ENCODE peak calls at places on chromosomes 3 and 15, in four cellular contexts. One of them, this sample, is unnamed.

GRCh38 chr15:48283361-48284157 is 47.7 kb upstream of the DUT start:
- DNase-seq in adipocyte: no peak
- DNase-seq in activated T-cell treated with anti-CD3 and anti-CD28 coated beads for 1 hour: no peak
- DNase-seq in WTC11: no peak
- DNase-seq in this sample: no peak

GRCh38 chr3:69739204-69740102 is at the start of gene MITF:
- DNase-seq in adipocyte: peak; percentile 98
- DNase-seq in activated T-cell treated with anti-CD3 and anti-CD28 coated beads for 1 hour: no peak
- DNase-seq in WTC11: peak; percentile 94
- DNase-seq in this sample: peak; percentile 80

GRCh38 chr3:88189361-88189810 is 39.6 kb downstream of the C3orf38 start:
- DNase-seq in adipocyte: no peak
- DNase-seq in activated T-cell treated with anti-CD3 and anti-CD28 coated beads for 1 hour: no peak
- DNase-seq in WTC11: no peak
- DNase-seq in this sample: no peak

GRCh38 chr3:188583476-188584161 is 429.7 kb downstream of the LPP start:
- DNase-seq in adipocyte: no peak
- DNase-seq in activated T-cell treated with anti-CD3 and anti-CD28 coated beads for 1 hour: no peak
- DNase-seq in WTC11: no peak
- DNase-seq in this sample: no peak

GRCh38 chr3:106262976-106263375 is 394.2 kb upstream of the CBLB start:
- DNase-seq in adipocyte: no peak
- DNase-seq in activated T-cell treated with anti-CD3 and anti-CD28 coated beads for 1 hour: no peak
- DNase-seq in WTC11: no peak
- DNase-seq in this sample: no peak

GRCh38 chr3:119588112-119588511 is 8.8 kb downstream of the ADPRH start:
- DNase-seq in adipocyte: no peak
- DNase-seq in activated T-cell treated with anti-CD3 and anti-CD28 coated beads for 1 hour: no peak
- DNase-seq in WTC11: no peak
- DNase-seq in this sample: no peak

GRCh38 chr3:25677121-25677520 is 12.4 kb upstream of the TOP2B start:
- DNase-seq in adipocyte: no peak
- DNase-seq in activated T-cell treated with anti-CD3 and anti-CD28 coated beads for 1 hour: no peak
- DNase-seq in WTC11: no peak
- DNase-seq in this sample: no peak

GRCh38 chr3:23805228-23805880 is 401 bp upstream of the UBE2E1 start:
- DNase-seq in adipocyte: no peak
- DNase-seq in activated T-cell treated with anti-CD3 and anti-CD28 coated beads for 1 hour: no peak
- DNase-seq in WTC11: peak; percentile 38
- DNase-seq in this sample: no peak

GRCh38 chr3:108153451-108153981 is 62.7 kb upstream of the CD47 start:
- DNase-seq in adipocyte: peak; percentile 58
- DNase-seq in activated T-cell treated with anti-CD3 and anti-CD28 coated beads for 1 hour: peak; percentile 25
- DNase-seq in WTC11: peak; percentile 61
- DNase-seq in this sample: peak; percentile 55

GRCh38 chr15:52651868-52652267 is 27.3 kb downstream of the ATOSA start:
- DNase-seq in adipocyte: peak; percentile 93
- DNase-seq in activated T-cell treated with anti-CD3 and anti-CD28 coated beads for 1 hour: no peak
- DNase-seq in WTC11: peak; percentile 39
- DNase-seq in this sample: peak; percentile 25

GRCh38 chr3:94065819-94066218 is 3.0 kb downstream of the NSUN3 start:
- DNase-seq in adipocyte: no peak
- DNase-seq in activated T-cell treated with anti-CD3 and anti-CD28 coated beads for 1 hour: no peak
- DNase-seq in WTC11: no peak
- DNase-seq in this sample: no peak

GRCh38 chr3:112778298-112779008 is 68.2 kb downstream of the CD200R1L start:
- DNase-seq in adipocyte: peak; percentile 91
- DNase-seq in activated T-cell treated with anti-CD3 and anti-CD28 coated beads for 1 hour: no peak
- DNase-seq in WTC11: no peak
- DNase-seq in this sample: no peak

GRCh38 chr3:185172086-185173049 is 19.5 kb upstream of the C3orf70 start:
- DNase-seq in adipocyte: no peak
- DNase-seq in activated T-cell treated with anti-CD3 and anti-CD28 coated beads for 1 hour: no peak
- DNase-seq in WTC11: no peak
- DNase-seq in this sample: no peak

GRCh38 chr3:134103470-134103869 is 73.7 kb upstream of the SLCO2A1 start:
- DNase-seq in adipocyte: no peak
- DNase-seq in activated T-cell treated with anti-CD3 and anti-CD28 coated beads for 1 hour: no peak
- DNase-seq in WTC11: no peak
- DNase-seq in this sample: no peak

GRCh38 chr15:70242962-70243685 is 145.4 kb upstream of the TLE3 start:
- DNase-seq in adipocyte: no peak
- DNase-seq in activated T-cell treated with anti-CD3 and anti-CD28 coated beads for 1 hour: no peak
- DNase-seq in WTC11: no peak
- DNase-seq in this sample: no peak

GRCh38 chr3:182692685-182693084 is 100.6 kb upstream of the ATP11B start:
- DNase-seq in adipocyte: no peak
- DNase-seq in activated T-cell treated with anti-CD3 and anti-CD28 coated beads for 1 hour: no peak
- DNase-seq in WTC11: no peak
- DNase-seq in this sample: no peak

GRCh38 chr15:50816191-50816590 is 50.7 kb upstream of the SPPL2A start:
- DNase-seq in adipocyte: no peak
- DNase-seq in activated T-cell treated with anti-CD3 and anti-CD28 coated beads for 1 hour: no peak
- DNase-seq in WTC11: no peak
- DNase-seq in this sample: no peak

GRCh38 chr3:7546219-7546618 is 685.3 kb downstream of the GRM7 start:
- DNase-seq in adipocyte: no peak
- DNase-seq in activated T-cell treated with anti-CD3 and anti-CD28 coated beads for 1 hour: no peak
- DNase-seq in WTC11: no peak
- DNase-seq in this sample: no peak

GRCh38 chr3:155424041-155424605 is 130.6 kb upstream of the STRIT1 start:
- DNase-seq in adipocyte: peak; percentile 16
- DNase-seq in activated T-cell treated with anti-CD3 and anti-CD28 coated beads for 1 hour: no peak
- DNase-seq in WTC11: no peak
- DNase-seq in this sample: no peak

GRCh38 chr3:42545284-42545900 is 36.4 kb downstream of the SEC22C start:
- DNase-seq in adipocyte: no peak
- DNase-seq in activated T-cell treated with anti-CD3 and anti-CD28 coated beads for 1 hour: no peak
- DNase-seq in WTC11: no peak
- DNase-seq in this sample: no peak

GRCh38 chr15:33565099-33565498 is 254.3 kb downstream of the RYR3 start:
- DNase-seq in adipocyte: peak; percentile 73
- DNase-seq in activated T-cell treated with anti-CD3 and anti-CD28 coated beads for 1 hour: no peak
- DNase-seq in WTC11: no peak
- DNase-seq in this sample: no peak

GRCh38 chr3:188553569-188553968 is 399.6 kb downstream of the LPP start:
- DNase-seq in adipocyte: no peak
- DNase-seq in activated T-cell treated with anti-CD3 and anti-CD28 coated beads for 1 hour: peak; percentile 0
- DNase-seq in WTC11: no peak
- DNase-seq in this sample: no peak

GRCh38 chr3:108511490-108511889 is 1.1 kb upstream of the MYH15 start:
- DNase-seq in adipocyte: no peak
- DNase-seq in activated T-cell treated with anti-CD3 and anti-CD28 coated beads for 1 hour: no peak
- DNase-seq in WTC11: no peak
- DNase-seq in this sample: no peak

GRCh38 chr3:71987828-71988227 is 202.9 kb upstream of the PROK2 start:
- DNase-seq in adipocyte: peak; percentile 8
- DNase-seq in activated T-cell treated with anti-CD3 and anti-CD28 coated beads for 1 hour: no peak
- DNase-seq in WTC11: no peak
- DNase-seq in this sample: no peak

GRCh38 chr3:102536479-102536878 is 101.7 kb downstream of the ZPLD1 start:
- DNase-seq in adipocyte: peak; percentile 76
- DNase-seq in activated T-cell treated with anti-CD3 and anti-CD28 coated beads for 1 hour: no peak
- DNase-seq in WTC11: no peak
- DNase-seq in this sample: peak; percentile 5

GRCh38 chr3:44109997-44110396 is 131.7 kb upstream of the TOPAZ1 start:
- DNase-seq in adipocyte: no peak
- DNase-seq in activated T-cell treated with anti-CD3 and anti-CD28 coated beads for 1 hour: no peak
- DNase-seq in WTC11: no peak
- DNase-seq in this sample: no peak

GRCh38 chr3:127019449-127019848 is 36.5 kb downstream of the PLXNA1 start:
- DNase-seq in adipocyte: peak; percentile 63
- DNase-seq in activated T-cell treated with anti-CD3 and anti-CD28 coated beads for 1 hour: no peak
- DNase-seq in WTC11: no peak
- DNase-seq in this sample: no peak

GRCh38 chr3:29514912-29515311 is 234.0 kb downstream of the RBMS3 start:
- DNase-seq in adipocyte: no peak
- DNase-seq in activated T-cell treated with anti-CD3 and anti-CD28 coated beads for 1 hour: no peak
- DNase-seq in WTC11: no peak
- DNase-seq in this sample: no peak

GRCh38 chr3:150180349-150180748 is 209.7 kb upstream of the PFN2 start:
- DNase-seq in adipocyte: peak; percentile 84
- DNase-seq in activated T-cell treated with anti-CD3 and anti-CD28 coated beads for 1 hour: no peak
- DNase-seq in WTC11: no peak
- DNase-seq in this sample: no peak

GRCh38 chr15:66763186-66764066 is 61.4 kb downstream of the SMAD6 start:
- DNase-seq in adipocyte: no peak
- DNase-seq in activated T-cell treated with anti-CD3 and anti-CD28 coated beads for 1 hour: no peak
- DNase-seq in WTC11: no peak
- DNase-seq in this sample: no peak

GRCh38 chr15:87916208-87916607 is 340.3 kb downstream of the NTRK3 start:
- DNase-seq in adipocyte: no peak
- DNase-seq in activated T-cell treated with anti-CD3 and anti-CD28 coated beads for 1 hour: no peak
- DNase-seq in WTC11: no peak
- DNase-seq in this sample: no peak

This sample was measured in iPS DF 6.9.